ENCODE peak calls at places on chromosomes 2 and 18, in five cellular contexts. Q, I, V, M and G are unnamed samples.

GRCh38 chr18:36942264-36942663 is 113.3 kb downstream of the KIAA1328 start:
- DNase-seq in I (peak; percentile 50), Q (peak; percentile 64), V (no peak), M (peak; percentile 30), G (peak; percentile 27)

GRCh38 chr2:181891966-181892794 is 650 bp downstream of the ITPRID2 start:
- DNase-seq in M (peak; percentile 74), I (peak; percentile 55), Q (peak; percentile 64), V (peak; percentile 66), G (peak; percentile 54)

GRCh38 chr18:44453505-44453904 is 227.2 kb upstream of the SETBP1 start:
- DNase-seq in Q (no peak), I (no peak), V (no peak), M (no peak), G (peak; percentile 6)

GRCh38 chr2:172196768-172197322 is 94.1 kb upstream of the DLX2 start:
- DNase-seq in Q (peak; percentile 100), V (no peak), I (no peak), M (no peak), G (peak; percentile 65)

GRCh38 chr2:226211439-226211838 is 588.2 kb downstream of the IRS1 start:
- DNase-seq in M (no peak), Q (peak; percentile 69), I (no peak), V (no peak), G (peak; percentile 93)

GRCh38 chr2:64114063-64114911 is 29.9 kb downstream of the PELI1 start:
- DNase-seq in Q (peak; percentile 79), V (no peak), M (no peak), I (no peak), G (peak; percentile 70)

GRCh38 chr2:1676091-1676912 is 68.0 kb downstream of the PXDN start:
- DNase-seq in V (no peak), I (no peak), M (no peak), Q (no peak), G (no peak)

GRCh38 chr2:16635796-16636699 is 29.6 kb downstream of the CYRIA start:
- DNase-seq in V (no peak), Q (no peak), I (no peak), M (no peak), G (no peak)

GRCh38 chr2:141968377-141968920 is 162.4 kb downstream of the LRP1B start:
- DNase-seq in Q (peak; percentile 70), I (no peak), M (no peak), V (no peak), G (peak; percentile 10)

GRCh38 chr2:185817991-185818390 is 79.4 kb downstream of the FSIP2 start:
- DNase-seq in I (no peak), V (no peak), M (no peak), Q (no peak), G (no peak)

GRCh38 chr2:190637903-190638618 is 10.8 kb upstream of the NAB1 start:
- DNase-seq in Q (no peak), M (no peak), I (no peak), V (no peak), G (no peak)

GRCh38 chr18:67600781-67601180 is 84.3 kb upstream of the DSEL start:
- DNase-seq in Q (no peak), M (no peak), I (no peak), V (no peak), G (no peak)

GRCh38 chr18:49658871-49659378 is 97.1 kb downstream of the LIPG start:
- DNase-seq in I (no peak), V (no peak), M (no peak), Q (no peak), G (no peak)

GRCh38 chr18:38747153-38747552 is 1181.6 kb upstream of the CELF4 start:
- DNase-seq in I (no peak), Q (no peak), V (no peak), M (no peak), G (no peak)

GRCh38 chr2:121588357-121588756 is 57.7 kb downstream of the RNU4ATAC start:
- DNase-seq in I (no peak), Q (peak; percentile 63), M (no peak), V (no peak), G (no peak)

GRCh38 chr2:85601771-85602475 is 575 bp downstream of the TMEM150A start:
- DNase-seq in Q (peak; percentile 55), I (peak; percentile 48), V (peak; percentile 68), M (peak; percentile 61), G (peak; percentile 60)

GRCh38 chr2:112869258-112869842 is 32.8 kb upstream of the IL1B start:
- DNase-seq in M (no peak), V (no peak), I (no peak), Q (peak; percentile 98), G (peak; percentile 87)

GRCh38 chr18:62784338-62784965 is 69.1 kb downstream of the PHLPP1 start:
- DNase-seq in Q (no peak), M (no peak), V (no peak), I (peak; percentile 25), G (no peak)

GRCh38 chr2:143742631-143743030 is 613.4 kb downstream of the ARHGAP15 start:
- DNase-seq in V (no peak), I (no peak), Q (no peak), M (no peak), G (peak; percentile 49)

GRCh38 chr2:239110595-239111048 is 262.7 kb downstream of the TWIST2 start:
- DNase-seq in V (peak; percentile 58), M (no peak), I (no peak), Q (no peak), G (no peak)

GRCh38 chr2:33238111-33238510 is 238.3 kb upstream of the RASGRP3 start:
- DNase-seq in I (no peak), Q (peak; percentile 81), V (no peak), M (no peak), G (peak; percentile 36)

GRCh38 chr2:12404497-12404896 is 312.2 kb upstream of the TRIB2 start:
- DNase-seq in Q (no peak), I (no peak), M (no peak), V (no peak), G (no peak)

GRCh38 chr2:216934151-216934550 is 74.3 kb upstream of the TNP1 start:
- DNase-seq in M (no peak), I (no peak), V (peak; percentile 61), Q (no peak), G (no peak)

GRCh38 chr2:236871500-236872001 is 214.1 kb upstream of the COPS8 start:
- DNase-seq in M (no peak), I (no peak), Q (peak; percentile 99), V (peak; percentile 23), G (peak; percentile 99)

GRCh38 chr2:232347369-232347768 is 31.2 kb upstream of the ALPP start:
- DNase-seq in V (no peak), M (no peak), I (no peak), Q (no peak), G (no peak)

GRCh38 chr2:206276169-206276927 is 1.9 kb downstream of the ZDBF2 start:
- DNase-seq in Q (no peak), I (no peak), V (no peak), M (no peak), G (no peak)

GRCh38 chr2:119645173-119645846 is 33.7 kb upstream of the TMEM177 start:
- DNase-seq in Q (no peak), V (no peak), M (no peak), I (no peak), G (no peak)

GRCh38 chr2:10215393-10215935 is 87.2 kb upstream of the HPCAL1 start:
- DNase-seq in I (no peak), Q (no peak), M (no peak), V (no peak), G (peak; percentile 7)

GRCh38 chr2:232488097-232488711 is 570 bp upstream of the ECEL1 start:
- DNase-seq in V (peak; percentile 18), Q (no peak), M (peak; percentile 80), I (no peak), G (no peak)

DNA sequence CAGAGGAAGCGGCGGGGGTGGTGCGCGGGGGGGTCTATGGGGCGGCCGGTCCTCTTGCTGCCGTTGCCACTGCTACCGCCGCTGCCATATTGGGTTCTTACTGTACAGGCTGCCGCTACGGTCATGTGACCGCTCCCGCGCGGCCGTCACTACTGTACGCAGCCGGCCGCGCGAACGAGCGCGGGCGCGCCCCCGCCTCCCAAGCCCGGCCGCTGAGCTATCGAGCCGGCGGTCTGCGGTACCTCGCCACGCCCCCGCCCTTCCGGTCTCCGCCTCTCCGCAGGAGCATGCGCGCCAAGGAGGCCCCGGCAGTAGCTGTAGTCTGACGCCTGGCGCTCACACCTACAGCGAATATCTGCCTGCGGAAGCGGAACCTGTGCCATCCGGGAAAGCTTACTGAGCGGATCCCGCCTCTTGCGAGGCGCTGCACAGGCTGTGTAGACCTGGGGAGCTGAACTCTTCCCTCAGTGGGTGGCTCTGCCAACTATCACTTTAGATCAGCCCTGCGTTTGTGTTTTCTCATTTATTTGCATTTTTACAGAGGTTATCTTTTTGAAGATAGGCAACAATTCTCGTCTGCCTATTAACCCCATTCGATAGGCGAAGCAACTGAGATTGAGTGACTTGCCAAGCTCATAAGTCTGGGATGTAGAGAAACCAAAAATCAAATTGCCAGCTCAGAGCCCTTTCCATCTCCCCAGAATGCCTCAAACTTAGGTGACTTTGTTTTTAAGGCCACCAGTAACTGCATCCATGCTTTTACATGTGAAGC is at the start of gene ASXL2:
- DNase-seq in M (peak; percentile 99), V (peak; percentile 95), Q (peak; percentile 99), I (peak; percentile 95), G (peak; percentile 97)
- TF ChIP-seq CTCF in M (no peak), V (no peak), Q (no peak), I (no peak), G (no peak)

GRCh38 chr2:202154613-202155281 is 81.7 kb downstream of the KIAA2012 start:
- DNase-seq in M (no peak), Q (no peak), I (no peak), V (no peak), G (no peak)

GRCh38 chr2:202161106-202161836 is 77.1 kb downstream of the SUMO1 start:
- DNase-seq in V (no peak), I (no peak), Q (peak; percentile 19), M (no peak), G (peak; percentile 59)

GRCh38 chr2:202157211-202157985 is 81.0 kb downstream of the SUMO1 start:
- DNase-seq in V (no peak), I (no peak), Q (no peak), M (no peak), G (no peak)

GRCh38 chr2:202164409-202164808 is 74.0 kb downstream of the SUMO1 start:
- DNase-seq in I (no peak), V (no peak), Q (no peak), M (no peak), G (no peak)

GRCh38 chr2:202158796-202159195 is 79.6 kb downstream of the SUMO1 start:
- DNase-seq in V (no peak), M (no peak), Q (peak; percentile 23), I (no peak), G (peak; percentile 48)
- TF ChIP-seq CTCF in V (no peak), M (peak; percentile 39), Q (peak; percentile 49), I (no peak), G (peak; percentile 62)

DNA sequence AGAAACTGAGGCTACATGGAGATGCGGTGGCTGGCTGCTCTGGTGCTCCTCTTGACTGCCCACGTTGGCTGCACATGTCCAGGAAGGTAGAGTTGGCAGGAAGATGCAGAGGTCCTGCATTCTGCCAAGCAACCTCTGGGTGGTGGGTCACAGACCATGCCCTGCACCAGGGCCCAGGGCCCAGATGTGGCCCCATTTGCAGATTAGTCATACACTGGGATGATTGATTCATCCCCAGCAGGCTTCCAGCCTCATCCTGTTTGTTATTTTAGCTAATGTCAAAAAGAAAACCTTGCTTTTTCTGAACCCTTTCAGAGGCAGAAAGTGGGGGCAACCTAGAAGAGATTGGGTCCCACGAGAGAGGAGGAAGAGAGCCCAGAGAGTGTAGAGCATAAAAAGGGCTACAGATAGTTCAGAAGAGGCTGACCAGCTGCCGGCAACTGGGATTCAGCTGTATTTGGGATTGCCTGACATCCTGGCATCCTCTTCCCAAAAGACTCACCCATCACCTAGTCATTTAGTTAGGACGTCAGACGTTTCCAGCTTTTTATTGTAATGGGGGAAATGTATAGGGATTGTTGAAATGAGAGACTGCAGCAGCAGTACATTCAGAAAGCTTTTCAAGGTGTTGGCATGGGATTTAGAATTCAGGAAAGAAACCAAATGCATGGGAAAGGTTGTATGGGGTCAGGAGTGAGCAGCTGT is 101.9 kb downstream of the CTIF start:
- DNase-seq in V (no peak), M (no peak), Q (peak; percentile 28), I (no peak), G (peak; percentile 16)
- TF ChIP-seq CTCF in V (no peak), M (no peak), Q (no peak), I (no peak), G (no peak)

GRCh38 chr2:114729025-114729424 is 286.6 kb downstream of the DPP10 start:
- DNase-seq in V (no peak), I (no peak), Q (no peak), M (no peak), G (no peak)
- TF ChIP-seq CTCF in V (no peak), I (no peak), Q (peak; percentile 7), M (peak; percentile 56), G (no peak)